ENCODE peak calls at places on chromosomes 1 and 21, in seven cellular contexts. O, E, P, C, V, N and R are unnamed samples.

GRCh38 chr1:43530483-43531452 is at the start of gene PTPRF:
- DNase-seq in P (peak; percentile 18), O (no peak), E (no peak), V (peak; percentile 76), C (peak; percentile 26), N (peak; percentile 86), R (no peak)

GRCh38 chr1:111873460-111873859 is 116.0 kb downstream of the KCND3 start:
- DNase-seq in O (no peak), E (no peak), P (no peak), N (no peak), C (no peak), V (no peak), R (no peak)

GRCh38 chr1:67052741-67053534 is 1.0 kb downstream of the SLC35D1 start:
- DNase-seq in E (peak; percentile 23), O (peak; percentile 47), N (peak; percentile 69), V (peak; percentile 25), P (peak; percentile 1), C (no peak), R (no peak)

GRCh38 chr1:208208132-208208487 is 36.1 kb downstream of the PLXNA2 start:
- DNase-seq in N (no peak), P (no peak), E (no peak), O (no peak), C (no peak), V (no peak), R (no peak)

GRCh38 chr21:38234395-38235142 is 22.2 kb upstream of the KCNJ15 start:
- DNase-seq in P (no peak), V (no peak), N (no peak), O (no peak), C (no peak), E (no peak), R (no peak)

GRCh38 chr1:155082301-155082940 is 3.8 kb downstream of the EFNA3 start:
- DNase-seq in P (no peak), C (no peak), V (no peak), N (peak; percentile 61), E (no peak), O (no peak), R (no peak)

GRCh38 chr1:198749279-198749678 is 110.4 kb downstream of the PTPRC start:
- DNase-seq in P (no peak), O (no peak), N (no peak), C (no peak), V (no peak), E (no peak), R (no peak)

GRCh38 chr1:42480921-42481320 is 17.8 kb downstream of the CCDC30 start:
- DNase-seq in P (no peak), V (no peak), O (no peak), E (no peak), N (no peak), C (no peak), R (no peak)

GRCh38 chr1:186982116-186982515 is 153.4 kb downstream of the PLA2G4A start:
- DNase-seq in C (no peak), P (no peak), E (no peak), O (no peak), V (no peak), N (no peak), R (no peak)

GRCh38 chr21:38402291-38402690 is 96.0 kb downstream of the ERG start:
- DNase-seq in N (no peak), C (no peak), P (no peak), O (no peak), E (no peak), V (no peak), R (no peak)

GRCh38 chr21:36297938-36298572 is 21.9 kb upstream of the MORC3 start:
- DNase-seq in O (no peak), N (peak; percentile 69), E (no peak), C (no peak), V (no peak), P (peak; percentile 83), R (no peak)

GRCh38 chr1:115098979-115099692 is 9.8 kb upstream of the TSPAN2 start:
- DNase-seq in E (no peak), C (peak; percentile 71), P (peak; percentile 93), V (no peak), N (peak; percentile 83), O (peak; percentile 36), R (no peak)

GRCh38 chr1:92585831-92586230 is 99.1 kb upstream of the GFI1 start:
- DNase-seq in C (no peak), V (no peak), N (no peak), E (no peak), P (no peak), O (no peak), R (no peak)

GRCh38 chr1:200302192-200302892 is 107.5 kb downstream of the ZNF281 start:
- DNase-seq in O (peak; percentile 11), V (peak; percentile 64), E (no peak), P (peak; percentile 62), N (no peak), C (peak; percentile 22), R (no peak)

GRCh38 chr1:37930246-37931142 is 16.4 kb downstream of the INPP5B start:
- DNase-seq in N (peak; percentile 32), P (no peak), V (no peak), O (no peak), C (no peak), E (no peak), R (no peak)

DNA sequence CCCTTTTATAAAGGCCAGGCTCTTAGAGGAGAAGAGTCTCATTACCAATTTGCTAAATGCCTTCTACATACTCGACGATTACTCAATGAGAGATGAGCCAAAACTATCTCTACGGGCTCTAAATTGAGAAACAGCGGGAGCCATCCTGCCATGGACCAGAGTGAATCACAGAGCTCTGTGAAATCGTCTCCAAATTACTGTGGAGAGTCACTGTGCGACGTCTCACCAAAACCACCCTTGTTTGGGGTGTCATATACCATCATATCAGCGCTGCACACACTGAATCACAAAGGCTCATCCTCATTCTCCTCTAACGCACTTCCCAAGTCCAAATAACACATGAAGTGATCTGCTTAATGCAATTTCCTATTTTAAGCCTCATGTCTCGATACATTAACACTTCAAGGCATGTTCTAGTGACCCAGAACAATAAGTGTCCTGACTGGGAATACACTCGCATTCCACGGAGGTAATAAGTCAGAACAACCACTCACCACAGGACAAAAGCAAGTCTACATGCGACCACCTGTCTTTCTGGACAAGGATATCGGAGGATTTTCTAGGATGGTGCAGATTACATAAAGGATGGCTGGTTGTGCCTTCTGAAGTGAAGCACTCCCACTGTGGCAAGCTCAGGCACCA is 44.4 kb downstream of the NID1 start:
- DNase-seq in O (no peak), E (no peak), N (peak; percentile 84), C (no peak), P (no peak), V (no peak), R (no peak)
- H3K27ac ChIP-seq in O (no peak overlapping the region), E (peak overlapping the region; percentile 91), N (peak overlapping the region; percentile 80), C (no peak overlapping the region), P (no peak overlapping the region), V (no peak overlapping the region), R (no peak overlapping the region)

DNA sequence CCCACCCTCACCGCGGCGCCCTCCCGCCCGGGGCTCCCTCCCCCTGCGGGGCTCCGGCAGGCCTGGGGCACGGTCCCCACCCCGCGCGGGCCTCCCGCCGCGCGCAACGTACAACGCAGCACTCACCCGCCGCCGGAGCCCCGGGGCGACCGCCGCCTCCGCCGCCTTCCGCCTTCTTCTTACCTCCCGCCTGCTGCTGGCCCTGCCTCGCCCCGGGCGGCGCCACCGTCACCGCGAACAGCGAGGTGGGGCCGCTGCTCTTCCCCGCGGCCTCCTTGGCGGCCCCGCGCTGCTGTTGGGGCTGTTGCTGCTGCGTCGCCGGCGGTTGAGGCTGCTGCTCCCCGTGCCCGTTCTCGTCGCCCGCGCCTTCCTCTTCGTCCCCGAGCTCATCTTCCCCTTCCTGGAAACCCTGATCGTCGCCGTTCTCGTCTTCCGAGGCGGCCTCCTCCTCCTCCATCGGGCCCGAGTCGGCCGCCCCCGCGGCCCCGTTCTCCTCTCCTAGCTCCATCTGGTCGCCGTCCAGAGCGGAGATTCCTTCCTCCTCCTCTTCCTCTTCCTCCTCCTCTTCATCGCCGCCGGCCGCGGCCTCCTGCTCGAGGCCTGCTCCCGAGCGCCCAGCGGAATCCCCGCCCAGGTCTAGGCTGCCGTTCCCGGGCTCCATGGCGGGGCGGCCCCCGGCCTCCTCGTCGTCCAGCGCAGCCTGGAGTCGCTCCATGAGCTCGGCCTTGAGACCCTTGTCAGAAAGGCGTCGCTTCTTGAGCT is 671 bp downstream of the HNRNPU start:
- DNase-seq in C (no peak), O (no peak), P (no peak), E (peak; percentile 24), N (no peak), V (peak; percentile 56), R (no peak)
- H3K27ac ChIP-seq in C (peak overlapping the region; percentile 88), O (peak overlapping the region; percentile 92), P (peak overlapping the region; percentile 99), E (peak overlapping the region; percentile 100), N (peak overlapping the region; percentile 99), V (peak overlapping the region; percentile 100), R (peak overlapping the region; percentile 93)

GRCh38 chr1:39369568-39369967 is 121.9 kb upstream of the BMP8A start:
- DNase-seq in O (no peak), P (no peak), E (no peak), V (no peak), C (no peak), N (no peak), R (no peak)
- H3K27ac ChIP-seq in O (no peak overlapping the region), P (no peak overlapping the region), E (no peak overlapping the region), V (no peak overlapping the region), C (no peak overlapping the region), N (peak overlapping the region; percentile 80), R (no peak overlapping the region)

DNA sequence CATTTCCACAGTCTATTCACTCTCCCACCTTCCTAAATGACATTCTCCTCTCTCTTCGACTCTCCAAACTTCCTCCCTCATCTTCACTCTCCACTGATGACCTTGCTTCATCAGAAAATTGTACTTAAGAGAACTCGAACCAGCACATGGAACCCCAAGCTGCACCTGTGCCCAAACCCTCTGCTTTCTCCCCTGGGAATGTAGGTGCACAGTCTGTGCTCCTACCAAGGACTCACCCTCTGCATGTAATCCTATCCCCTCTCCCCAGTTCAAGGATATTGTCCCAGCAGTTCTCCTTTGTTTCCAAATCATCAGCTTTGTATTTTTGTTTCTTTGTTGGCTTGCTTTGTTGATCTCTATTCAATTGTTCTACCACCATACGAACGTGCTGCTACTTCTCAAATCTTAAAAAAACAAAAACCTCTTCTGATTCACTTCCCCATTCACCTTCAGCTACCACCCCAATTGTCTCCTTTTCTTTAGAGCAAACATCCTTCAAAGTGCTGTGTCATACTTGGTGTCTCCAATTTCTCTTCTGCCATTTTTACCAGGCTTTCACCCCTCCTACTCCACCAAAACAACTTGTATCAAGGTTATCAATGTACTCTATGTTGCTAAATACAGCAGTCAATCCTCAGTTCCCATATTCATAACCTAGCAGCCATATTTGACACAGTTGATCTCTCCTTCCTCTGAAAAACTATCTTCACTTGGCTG is 26.8 kb downstream of the RAB3B start:
- DNase-seq in O (no peak), E (no peak), C (no peak), P (no peak), N (no peak), V (no peak), R (no peak)
- H3K27ac ChIP-seq in O (no peak overlapping the region), E (no peak overlapping the region), C (no peak overlapping the region), P (no peak overlapping the region), N (no peak overlapping the region), V (no peak overlapping the region), R (no peak overlapping the region)